ENCODE peak calls at places on chromosomes 12 and 14, in six cellular contexts. C, P, Y, Z, X and Q are unnamed samples.

GRCh38 chr14:24143511-24143910 is 2.1 kb upstream of the EMC9 start:
- DNase-seq in C (peak; percentile 36), Y (no peak), Z (no peak), P (no peak), X (no peak), Q (no peak)

GRCh38 chr14:23209651-23210423 is 26.4 kb upstream of the SLC7A8 start:
- DNase-seq in Z (no peak), P (no peak), C (no peak), X (no peak), Y (no peak), Q (no peak)

GRCh38 chr12:5343711-5344110 is 88.2 kb upstream of the NTF3 start:
- DNase-seq in Y (no peak), Z (no peak), C (no peak), P (no peak), X (no peak), Q (no peak)

GRCh38 chr12:120234643-120235368 is 30.7 kb downstream of the PXN start:
- DNase-seq in Y (peak; percentile 61), P (peak; percentile 73), X (peak; percentile 78), Z (no peak), C (peak; percentile 85), Q (no peak)

GRCh38 chr12:543114-543451 is 83.3 kb downstream of the B4GALNT3 start:
- DNase-seq in X (no peak), Z (no peak), Y (no peak), P (no peak), C (peak; percentile 44), Q (no peak)

GRCh38 chr14:46036099-46036498 is 615.5 kb downstream of the RPL10L start:
- DNase-seq in C (no peak), P (no peak), Z (no peak), Y (no peak), X (no peak), Q (no peak)

GRCh38 chr12:128627659-128628058 is 196.1 kb downstream of the SLC15A4 start:
- DNase-seq in P (no peak), Z (no peak), C (no peak), X (no peak), Y (no peak), Q (no peak)

GRCh38 chr12:51949342-51950030 is 2.0 kb upstream of the ACVR1B start:
- DNase-seq in X (no peak), Z (peak; percentile 20), C (no peak), Y (no peak), P (no peak), Q (no peak)

GRCh38 chr14:50117456-50117855 is 1.1 kb upstream of the VCPKMT start:
- DNase-seq in Z (no peak), P (no peak), C (no peak), Y (no peak), X (no peak), Q (no peak)

GRCh38 chr12:57488397-57489156 is 709 bp downstream of the MARS1 start:
- DNase-seq in Y (no peak), Z (no peak), P (no peak), X (peak; percentile 30), C (peak; percentile 64), Q (no peak)

GRCh38 chr12:57487055-57487596 is 742 bp upstream of the MARS1 start:
- DNase-seq in Y (no peak), Z (no peak), P (no peak), C (peak; percentile 82), X (peak; percentile 37), Q (no peak)

GRCh38 chr12:57490126-57490525 is 2.3 kb downstream of the MARS1 start:
- DNase-seq in Y (no peak), Z (no peak), X (no peak), P (no peak), C (peak; percentile 62), Q (no peak)

GRCh38 chr12:57487597-57488396 is at the start of gene MARS1:
- DNase-seq in Y (peak; percentile 94), C (peak; percentile 98), Z (peak; percentile 88), X (peak; percentile 99), P (peak; percentile 96), Q (peak; percentile 93)

GRCh38 chr12:57489157-57489641 is 1.3 kb downstream of the MARS1 start:
- DNase-seq in P (no peak), X (no peak), C (peak; percentile 49), Y (no peak), Z (no peak), Q (no peak)
- H3K27ac ChIP-seq in P (peak overlapping the region; percentile 93), X (peak overlapping the region; percentile 88), C (no peak overlapping the region), Y (no peak overlapping the region), Z (no peak overlapping the region), Q (peak overlapping the region; percentile 32)

GRCh38 chr12:14514946-14515345 is 52.7 kb downstream of the PLBD1 start:
- DNase-seq in Y (no peak), Z (no peak), C (no peak), P (no peak), X (no peak), Q (no peak)

GRCh38 chr12:14510574-14510973 is 57.1 kb downstream of the PLBD1 start:
- DNase-seq in X (peak; percentile 28), Z (no peak), C (no peak), P (no peak), Y (no peak), Q (no peak)

DNA sequence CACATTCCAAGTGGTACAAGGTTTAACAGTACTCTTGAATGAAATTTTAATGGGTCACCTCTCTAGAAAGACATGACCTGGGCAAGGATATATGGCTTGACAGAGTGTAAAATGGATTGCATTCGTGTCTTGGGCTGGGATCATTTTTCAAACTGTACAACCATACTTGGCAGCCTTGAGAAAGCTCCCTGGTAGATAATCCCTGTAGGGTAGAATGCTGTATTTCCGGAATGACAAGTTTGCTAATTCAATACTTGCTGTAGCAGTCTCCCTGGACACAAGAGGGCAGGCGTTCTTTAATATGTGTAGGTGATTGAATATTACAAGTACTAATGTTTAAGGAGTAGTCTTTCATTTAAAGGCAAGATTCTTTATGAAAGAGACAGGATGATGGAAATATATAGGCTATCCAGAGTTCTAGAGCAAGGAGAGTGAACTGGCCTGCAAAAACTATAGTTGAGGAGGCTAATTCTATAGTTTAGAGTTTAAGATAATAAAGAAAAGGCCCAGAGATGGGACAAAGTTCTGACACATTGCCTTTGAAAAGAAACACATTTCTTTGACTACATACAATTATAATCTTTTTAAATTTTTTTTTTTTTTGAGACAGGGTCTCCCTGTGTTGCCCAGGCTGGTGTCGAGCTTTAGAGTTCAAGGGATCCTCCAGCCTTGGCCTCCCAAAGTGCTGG is 53.4 kb downstream of the PLBD1 start:
- DNase-seq in Z (no peak), X (peak; percentile 94), C (no peak), P (peak; percentile 72), Y (peak; percentile 71), Q (peak; percentile 28)
- TF ChIP-seq POLR2AphosphoS5 in Z (no peak), X (no peak), C (no peak), P (no peak), Y (no peak), Q (no peak)

DNA sequence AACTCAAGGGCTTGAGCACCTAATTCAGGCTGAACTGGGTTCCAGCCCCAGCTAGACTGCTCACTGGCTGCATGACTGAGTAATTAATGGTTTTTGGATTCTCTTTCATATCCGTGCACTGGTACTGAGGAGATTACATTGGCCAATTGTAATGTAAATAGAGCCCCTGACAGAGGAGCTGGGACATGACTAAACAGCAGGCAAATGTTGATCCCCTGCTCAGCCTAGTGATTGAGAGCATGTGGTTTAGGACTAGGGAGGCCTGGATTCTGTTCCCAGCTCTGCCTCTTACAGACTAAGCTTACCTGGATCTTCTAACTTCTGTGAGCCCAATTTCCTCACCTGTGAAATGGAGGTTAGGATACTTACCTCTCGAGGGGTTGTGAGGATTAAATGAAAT is 204.3 kb downstream of the ESR2 start:
- DNase-seq in Z (no peak), C (no peak), Y (no peak), X (peak; percentile 79), P (no peak), Q (no peak)
- H3K27ac ChIP-seq in Z (no peak overlapping the region), C (no peak overlapping the region), Y (no peak overlapping the region), X (no peak overlapping the region), P (no peak overlapping the region), Q (no peak overlapping the region)

GRCh38 chr12:130463259-130463658 is 125.6 kb downstream of the PIWIL1 start:
- DNase-seq in X (no peak), Z (no peak), Y (no peak), C (no peak), P (no peak), Q (no peak)

GRCh38 chr12:130468186-130468585 is 130.5 kb downstream of the PIWIL1 start:
- DNase-seq in Z (no peak), X (no peak), P (no peak), Y (no peak), C (no peak), Q (no peak)

GRCh38 chr12:130465046-130465445 is 127.4 kb downstream of the PIWIL1 start:
- DNase-seq in Z (no peak), P (no peak), X (no peak), Y (no peak), C (no peak), Q (no peak)

GRCh38 chr12:130463818-130464663 is 126.4 kb downstream of the PIWIL1 start:
- DNase-seq in C (no peak), Y (no peak), X (no peak), P (no peak), Z (no peak), Q (no peak)

DNA sequence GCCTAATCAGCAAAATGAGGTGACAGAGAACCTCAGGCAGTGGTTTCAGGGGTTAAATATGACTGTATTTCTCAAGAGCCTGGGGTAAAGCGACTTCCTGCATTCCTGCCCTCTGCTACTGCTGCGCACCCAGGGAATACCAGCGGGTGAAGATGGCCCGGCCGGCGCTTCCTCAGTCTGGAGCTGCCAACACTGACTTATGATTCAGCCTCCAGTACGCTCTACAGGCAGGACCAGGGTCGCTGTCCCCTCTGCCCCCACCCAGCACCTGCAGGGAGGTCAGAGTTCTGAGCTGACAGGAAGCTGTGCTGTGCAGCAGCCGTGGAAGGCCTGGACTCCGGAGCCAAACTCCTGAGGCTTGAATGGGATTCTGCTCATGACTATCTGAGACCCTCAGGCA is 127.9 kb downstream of the PIWIL1 start:
- DNase-seq in C (no peak), P (no peak), Z (no peak), Y (no peak), X (no peak), Q (no peak)
- TF ChIP-seq POLR2AphosphoS5 in C (no peak), P (no peak), Z (no peak), Y (no peak), X (no peak), Q (no peak)

GRCh38 chr12:6769003-6769389 is 2.8 kb downstream of the PTMS start:
- DNase-seq in Z (peak; percentile 80), X (peak; percentile 87), P (no peak), Y (no peak), C (no peak), Q (no peak)

GRCh38 chr12:6770600-6770999 is 1.7 kb upstream of the LAG3 start:
- DNase-seq in Z (no peak), C (no peak), P (no peak), Y (no peak), X (no peak), Q (no peak)

GRCh38 chr12:6771091-6771495 is 1.2 kb upstream of the LAG3 start:
- DNase-seq in Y (no peak), X (no peak), C (no peak), P (no peak), Z (no peak), Q (no peak)

GRCh38 chr12:6769681-6770080 is 2.6 kb upstream of the LAG3 start:
- DNase-seq in C (no peak), Y (no peak), P (no peak), Z (no peak), X (no peak), Q (no peak)

GRCh38 chr12:6770094-6770493 is 2.2 kb upstream of the LAG3 start:
- DNase-seq in X (no peak), Z (no peak), Y (no peak), C (no peak), P (no peak), Q (no peak)
- H3K27ac ChIP-seq in X (no peak overlapping the region), Z (no peak overlapping the region), Y (no peak overlapping the region), C (no peak overlapping the region), P (peak overlapping the region; percentile 23), Q (no peak overlapping the region)